ENCODE peak calls at places on chromosomes 6 and 20, in seven cellular contexts. X, A, Q, K, S, T and Z are unnamed samples.

GRCh38 chr6:142872376-142872775 is 72.6 kb downstream of the HIVEP2 start:
- DNase-seq in X (no peak), A (no peak), Q (no peak), K (no peak), S (no peak), T (peak; percentile 17), Z (no peak)

GRCh38 chr6:88304515-88304914 is 138.4 kb upstream of the CNR1 start:
- DNase-seq in X (no peak), A (no peak), Q (no peak), K (no peak), S (no peak), T (no peak), Z (no peak)

GRCh38 chr6:40334496-40334895 is 252.7 kb downstream of the LRFN2 start:
- DNase-seq in X (no peak), A (peak; percentile 58), Q (no peak), K (no peak), S (no peak), T (no peak), Z (no peak)

GRCh38 chr20:51533291-51534172 is 9.0 kb downstream of the NFATC2 start:
- DNase-seq in X (no peak), A (no peak), Q (no peak), K (no peak), S (no peak), T (no peak), Z (no peak)

GRCh38 chr6:113879186-113880096 is 22.3 kb downstream of the MARCKS start:
- DNase-seq in X (peak; percentile 73), A (peak; percentile 68), Q (no peak), K (peak; percentile 63), S (peak; percentile 54), T (peak; percentile 76), Z (peak; percentile 54)

GRCh38 chr20:44079291-44079690 is 107.7 kb downstream of the JPH2 start:
- DNase-seq in X (no peak), A (no peak), Q (no peak), K (no peak), S (no peak), T (no peak), Z (no peak)

GRCh38 chr20:48897298-48898044 is 24.0 kb upstream of the ARFGEF2 start:
- DNase-seq in X (no peak), A (no peak), Q (no peak), K (no peak), S (no peak), T (peak; percentile 78), Z (no peak)

GRCh38 chr20:45405566-45406259 is 2.4 kb upstream of the DBNDD2 start:
- DNase-seq in X (peak; percentile 61), A (peak; percentile 58), Q (no peak), K (no peak), S (peak; percentile 57), T (no peak), Z (no peak)

GRCh38 chr6:14544689-14545088 is 427.1 kb downstream of the CD83 start:
- DNase-seq in X (no peak), A (no peak), Q (no peak), K (no peak), S (no peak), T (no peak), Z (no peak)

GRCh38 chr6:30450908-30451818 is 38.1 kb upstream of the HLA-E start:
- DNase-seq in X (peak; percentile 49), A (peak; percentile 31), Q (peak; percentile 71), K (no peak), S (peak; percentile 39), T (peak; percentile 74), Z (peak; percentile 35)

GRCh38 chr6:151239603-151240035 is at the start of gene AKAP12:
- DNase-seq in X (peak; percentile 7), A (peak; percentile 67), Q (no peak), K (no peak), S (peak; percentile 23), T (peak; percentile 71), Z (no peak)

GRCh38 chr20:50786703-50787102 is 8.2 kb upstream of the BCAS4 start:
- DNase-seq in X (no peak), A (no peak), Q (peak; percentile 14), K (no peak), S (no peak), T (no peak), Z (no peak)

GRCh38 chr6:168949876-168950499 is 303.7 kb downstream of the THBS2 start:
- DNase-seq in X (no peak), A (no peak), Q (no peak), K (no peak), S (no peak), T (peak; percentile 42), Z (no peak)

GRCh38 chr6:108521616-108522107 is 39.1 kb upstream of the FOXO3 start:
- DNase-seq in X (no peak), A (no peak), Q (no peak), K (no peak), S (no peak), T (no peak), Z (no peak)

GRCh38 chr6:149317656-149318571 is at the start of gene TAB2:
- DNase-seq in X (peak; percentile 60), A (no peak), Q (peak; percentile 66), K (peak; percentile 43), S (peak; percentile 48), T (no peak), Z (peak; percentile 39)

GRCh38 chr6:1263039-1263849 is 48.7 kb upstream of the FOXQ1 start:
- DNase-seq in X (no peak), A (no peak), Q (peak; percentile 61), K (no peak), S (no peak), T (no peak), Z (no peak)

GRCh38 chr6:169536446-169537170 is 165.2 kb downstream of the WDR27 start:
- DNase-seq in X (no peak), A (no peak), Q (no peak), K (no peak), S (no peak), T (peak; percentile 80), Z (no peak)

GRCh38 chr6:134936927-134937326 is 13.0 kb downstream of the ALDH8A1 start:
- DNase-seq in X (no peak), A (no peak), Q (no peak), K (no peak), S (no peak), T (peak; percentile 22), Z (no peak)

GRCh38 chr6:7624781-7625710 is 35.0 kb downstream of the SNRNP48 start:
- DNase-seq in X (no peak), A (peak; percentile 67), Q (no peak), K (no peak), S (no peak), T (no peak), Z (no peak)
- TF ChIP-seq CTCF in X (no peak), A (no peak), Q (no peak), K (no peak), S (no peak), T (no peak), Z (no peak)

DNA sequence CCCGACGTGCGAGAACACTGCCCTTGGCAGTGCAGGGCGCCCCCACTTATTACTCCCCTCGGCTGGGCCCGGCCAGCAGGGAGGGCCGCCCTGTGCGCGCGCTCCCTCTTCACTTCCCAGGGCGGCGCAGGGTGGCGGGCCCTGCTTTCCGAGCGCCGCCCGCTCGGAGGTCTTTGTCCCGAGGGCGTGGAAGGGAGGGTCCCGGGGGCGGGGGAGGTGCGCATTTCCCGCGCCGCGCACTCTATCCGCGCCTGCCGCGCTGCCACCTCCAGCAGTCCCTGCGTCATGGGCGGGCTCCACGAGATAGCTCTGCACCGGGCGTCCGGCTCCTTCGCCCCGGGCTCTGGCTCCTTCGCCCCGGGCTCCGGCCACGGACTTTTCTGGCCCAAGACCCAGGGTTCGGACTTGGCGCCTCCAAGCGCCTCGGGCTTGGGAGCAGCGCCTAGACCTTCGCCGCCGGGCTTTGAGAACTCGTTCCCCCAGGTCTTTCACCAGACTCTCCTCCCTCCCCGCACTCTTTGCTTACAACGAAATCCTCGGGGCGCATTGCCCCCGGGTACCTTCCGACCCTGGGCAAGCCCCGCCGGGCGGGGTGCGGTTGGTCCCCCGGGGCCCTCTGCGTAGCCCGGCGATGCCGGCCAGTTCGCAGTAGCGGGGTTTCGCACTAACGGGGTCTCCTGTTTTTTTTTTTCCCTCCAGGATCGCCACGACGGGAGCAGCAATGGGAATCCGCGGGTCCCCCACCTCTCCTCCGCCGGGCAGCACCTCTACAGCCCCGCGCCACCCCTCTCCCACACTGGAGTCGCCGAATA is 1.6 kb downstream of the TFAP2C start:
- DNase-seq in X (peak; percentile 5), A (peak; percentile 76), Q (no peak), K (no peak), S (no peak), T (no peak), Z (no peak)
- TF ChIP-seq CTCF in X (no peak), A (peak; percentile 19), Q (no peak), K (no peak), S (no peak), T (no peak), Z (no peak)

GRCh38 chr20:56171087-56172012 is 77.2 kb upstream of the MC3R start:
- DNase-seq in X (no peak), A (peak; percentile 22), Q (no peak), K (no peak), S (no peak), T (no peak), Z (no peak)
- TF ChIP-seq CTCF in X (no peak), A (peak; percentile 41), Q (peak; percentile 44), K (peak; percentile 22), S (peak; percentile 23), T (no peak), Z (no peak)

GRCh38 chr6:147922764-147923163 is 414.3 kb downstream of the SAMD5 start:
- DNase-seq in X (no peak), A (no peak), Q (no peak), K (no peak), S (no peak), T (no peak), Z (no peak)

GRCh38 chr6:147925826-147926225 is 416.8 kb upstream of the SASH1 start:
- DNase-seq in X (no peak), A (no peak), Q (no peak), K (no peak), S (no peak), T (no peak), Z (no peak)

DNA sequence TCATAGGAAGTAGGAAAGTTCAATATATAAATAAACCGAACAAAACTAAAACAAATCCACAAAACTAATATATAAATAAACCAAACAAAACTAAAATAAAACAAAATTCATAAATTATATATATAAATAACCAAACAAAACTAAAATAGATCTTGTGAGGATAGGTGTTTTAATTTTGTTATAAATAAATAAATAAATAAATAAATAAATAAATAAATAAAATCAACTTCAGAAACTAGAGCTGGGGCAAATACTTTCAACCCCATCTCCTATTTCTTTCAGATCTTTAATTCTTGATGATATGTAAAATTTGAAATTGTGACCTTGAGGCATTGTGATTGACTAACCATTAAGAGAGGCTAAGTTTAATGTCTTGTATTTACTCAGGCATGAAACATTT is 416.1 kb downstream of the SAMD5 start:
- DNase-seq in X (no peak), A (no peak), Q (no peak), K (no peak), S (no peak), T (no peak), Z (no peak)
- TF ChIP-seq CTCF in X (no peak), A (no peak), Q (no peak), K (no peak), S (no peak), T (no peak), Z (no peak)